ENCODE peak calls at places on chromosomes 5 and 9, in six cellular contexts. Z is chondrocyte, Q is fibroblast of the aortic adventitia, X is NCI-H1092, A is adrenal gland, B is GM12891. M is an unnamed sample.

GRCh38 chr5:133421394-133421793 is 190.9 kb downstream of the FSTL4 start:
- DNase-seq in Z (no peak), Q (peak), X (no peak), A (no peak), B (no peak), M (no peak)

GRCh38 chr9:77954018-77954417 is 77.6 kb downstream of the GNAQ start:
- DNase-seq in Z (no peak), Q (peak), X (no peak), A (no peak), B (no peak), M (no peak)

GRCh38 chr9:96617439-96618185 is 2.0 kb downstream of the CDC14B start:
- DNase-seq in Z (no peak), Q (no peak), X (no peak), A (no peak), B (no peak), M (no peak)

GRCh38 chr9:130897105-130897751 is 616 bp upstream of the QRFP start:
- DNase-seq in Z (no peak), Q (no peak), X (no peak), A (no peak), B (no peak), M (no peak)

GRCh38 chr9:109100543-109101201 is 19.1 kb downstream of the TMEM245 start:
- DNase-seq in Z (no peak), Q (no peak), X (no peak), A (no peak), B (no peak), M (no peak)

GRCh38 chr5:176906126-176906525 is 7.0 kb upstream of the HK3 start:
- DNase-seq in Z (no peak), Q (no peak), X (no peak), A (no peak), B (no peak), M (no peak)

GRCh38 chr5:10124287-10124686 is 125.4 kb downstream of the ATPSCKMT start:
- DNase-seq in Z (no peak), Q (peak), X (no peak), A (peak), B (no peak), M (no peak)

GRCh38 chr5:65818592-65818991 is 96.6 kb downstream of the NLN start:
- DNase-seq in Z (no peak), Q (no peak), X (no peak), A (no peak), B (no peak), M (no peak)

GRCh38 chr9:29928072-29928471 is 2354.8 kb upstream of the C9orf72 start:
- DNase-seq in Z (no peak), Q (no peak), X (no peak), A (no peak), B (no peak), M (no peak)

GRCh38 chr5:133359861-133360260 is 252.5 kb downstream of the FSTL4 start:
- DNase-seq in Z (no peak), Q (no peak), X (no peak), A (no peak), B (no peak), M (no peak)

GRCh38 chr9:89497181-89497963 is 541 bp downstream of the SEMA4D start:
- DNase-seq in Z (peak), Q (no peak), X (no peak), A (no peak), B (peak), M (no peak)

GRCh38 chr9:121599186-121599871 is 52.1 kb upstream of the DAB2IP start:
- DNase-seq in Z (no peak), Q (no peak), X (no peak), A (peak), B (peak), M (no peak)

GRCh38 chr5:6704361-6704851 is 8.8 kb upstream of the TENT4A start:
- DNase-seq in Z (no peak), Q (peak), X (no peak), A (peak), B (no peak), M (no peak)

GRCh38 chr9:100472725-100473261 is at the start of gene TMEFF1:
- DNase-seq in Z (no peak), Q (no peak), X (peak), A (peak), B (peak), M (no peak)

GRCh38 chr5:66967102-66967501 is 229.5 kb downstream of the CD180 start:
- DNase-seq in Z (no peak), Q (peak), X (no peak), A (no peak), B (no peak), M (no peak)

GRCh38 chr5:140926903-140927573 is 939 bp downstream of the PCDHAC1 start:
- DNase-seq in Z (peak), Q (peak), X (no peak), A (peak), B (no peak), M (no peak)

GRCh38 chr5:94540856-94541494 is 77.4 kb downstream of the KIAA0825 start:
- DNase-seq in Z (no peak), Q (no peak), X (no peak), A (no peak), B (no peak), M (no peak)

GRCh38 chr9:69571032-69571431 is 101.1 kb downstream of the APBA1 start:
- DNase-seq in Z (no peak), Q (peak), X (no peak), A (no peak), B (no peak), M (no peak)

GRCh38 chr9:27353405-27354229 is 56.7 kb upstream of the EQTN start:
- DNase-seq in Z (no peak), Q (no peak), X (no peak), A (no peak), B (no peak), M (no peak)

GRCh38 chr5:94366811-94367210 is 251.6 kb downstream of the KIAA0825 start:
- DNase-seq in Z (no peak), Q (no peak), X (no peak), A (no peak), B (no peak), M (no peak)

GRCh38 chr9:137030528-137030927 is 1.4 kb downstream of the FUT7 start:
- DNase-seq in Z (no peak), Q (no peak), X (no peak), A (no peak), B (no peak), M (no peak)

GRCh38 chr5:140015706-140016105 is 27.4 kb downstream of the NRG2 start:
- DNase-seq in Z (no peak), Q (no peak), X (no peak), A (no peak), B (no peak), M (no peak)

GRCh38 chr5:163379298-163380155 is 57.9 kb upstream of the CCNG1 start:
- DNase-seq in Z (no peak), Q (peak), X (no peak), A (no peak), B (no peak), M (peak)

GRCh38 chr5:77311217-77311571 is 100.7 kb downstream of the PDE8B start:
- DNase-seq in Z (no peak), Q (no peak), X (no peak), A (no peak), B (no peak), M (no peak)

GRCh38 chr9:92535940-92536850 is at the start of gene ECM2:
- DNase-seq in Z (no peak), Q (peak), X (no peak), A (no peak), B (no peak), M (no peak)

GRCh38 chr5:8842906-8843590 is 702.8 kb downstream of the SEMA5A start:
- DNase-seq in Z (no peak), Q (peak), X (no peak), A (no peak), B (no peak), M (no peak)

GRCh38 chr9:2018764-2019548 is 3.8 kb downstream of the SMARCA2 start:
- DNase-seq in Z (no peak), Q (no peak), X (no peak), A (no peak), B (no peak), M (no peak)

GRCh38 chr9:124769451-124770358 is 1.4 kb downstream of the NR6A1 start:
- DNase-seq in Z (no peak), Q (no peak), X (no peak), A (no peak), B (no peak), M (no peak)

GRCh38 chr9:12368569-12368968 is 324.6 kb upstream of the TYRP1 start:
- DNase-seq in Z (no peak), Q (no peak), X (no peak), A (no peak), B (no peak), M (no peak)

GRCh38 chr5:16411235-16411634 is 54.4 kb downstream of the ZNF622 start:
- DNase-seq in Z (no peak), Q (peak), X (no peak), A (no peak), B (no peak), M (no peak)

GRCh38 chr5:130164966-130165365 is 260.7 kb downstream of the CHSY3 start:
- DNase-seq in Z (no peak), Q (peak), X (no peak), A (no peak), B (no peak), M (no peak)

GRCh38 chr9:107674937-107675277 is 185.3 kb upstream of the KLF4 start:
- DNase-seq in Z (no peak), Q (no peak), X (no peak), A (no peak), B (no peak), M (peak)

GRCh38 chr5:115166744-115167393 is 2.8 kb downstream of the TRIM36 start:
- DNase-seq in Z (no peak), Q (no peak), X (no peak), A (no peak), B (no peak), M (no peak)

GRCh38 chr5:80161165-80161564 is 94.7 kb downstream of the SERINC5 start:
- DNase-seq in Z (no peak), Q (no peak), X (no peak), A (no peak), B (no peak), M (no peak)